ENCODE peak calls at places on chromosomes 1 and 21, in ten cellular contexts. X, J, O, R, D, W, N, C, Z and A are unnamed samples.

GRCh38 chr1:105608713-105609112 is 1447.8 kb upstream of the PRMT6 start:
- DNase-seq in J (no peak), Z (no peak), D (no peak), X (no peak), O (no peak), N (no peak), R (no peak), W (peak), C (no peak), A (no peak)

GRCh38 chr1:79355073-79355472 is 348.5 kb upstream of the ADGRL4 start:
- DNase-seq in Z (no peak), D (no peak), C (no peak), O (no peak), W (peak), R (no peak), J (no peak), X (no peak), N (no peak), A (peak)

GRCh38 chr1:155016231-155016831 is 13.7 kb downstream of the ZBTB7B start:
- DNase-seq in J (no peak), N (no peak), O (peak), R (no peak), X (no peak), Z (peak), D (peak), W (no peak), C (no peak), A (no peak)

GRCh38 chr1:78839704-78840277 is 166.7 kb downstream of the ADGRL4 start:
- DNase-seq in C (no peak), W (peak), R (peak), N (peak), Z (no peak), D (no peak), J (peak), O (no peak), X (no peak), A (peak)

GRCh38 chr1:202034683-202035462 is 24.5 kb downstream of the ELF3 start:
- DNase-seq in D (no peak), X (no peak), C (no peak), Z (no peak), J (peak), N (no peak), R (peak), O (no peak), W (peak), A (peak)

GRCh38 chr21:29676395-29676794 is 263.4 kb downstream of the GRIK1 start:
- DNase-seq in R (no peak), N (no peak), D (no peak), W (no peak), J (no peak), Z (no peak), C (no peak), O (no peak), X (no peak), A (no peak)

GRCh38 chr1:40770296-40771070 is 13.1 kb upstream of the KCNQ4 start:
- DNase-seq in R (no peak), Z (no peak), W (no peak), O (no peak), D (no peak), J (no peak), X (no peak), N (no peak), C (no peak), A (no peak)

GRCh38 chr1:182783068-182783467 is 6.5 kb upstream of the NPL start:
- DNase-seq in J (no peak), N (no peak), O (no peak), R (no peak), C (no peak), X (no peak), W (no peak), Z (no peak), D (no peak), A (no peak)

GRCh38 chr1:119702384-119702783 is 9.3 kb upstream of the PHGDH start:
- DNase-seq in Z (no peak), N (no peak), X (no peak), R (no peak), C (no peak), O (no peak), W (peak), D (no peak), J (no peak), A (peak)

GRCh38 chr1:180386740-180387367 is 115.5 kb downstream of the ACBD6 start:
- DNase-seq in Z (no peak), N (no peak), J (no peak), X (no peak), C (no peak), W (no peak), D (no peak), R (no peak), O (no peak), A (no peak)

GRCh38 chr1:76158126-76158525 is 83.6 kb downstream of the ST6GALNAC3 start:
- DNase-seq in Z (no peak), D (no peak), J (no peak), C (no peak), O (no peak), W (no peak), N (no peak), X (no peak), R (no peak), A (no peak)